ENCODE peak calls at places on chromosomes 5 and 9, in five cellular contexts. M is stomach, K is vagina, J is heart left ventricle, W is body of pancreas. G is an unnamed sample.

GRCh38 chr5:11468334-11469039 is 435.8 kb downstream of the CTNND2 start:
- DNase-seq in M (no peak), K (no peak), J (no peak), W (no peak), G (no peak)

GRCh38 chr5:151670074-151670686 is 16.5 kb downstream of the SPARC start:
- DNase-seq in M (no peak), K (no peak), J (no peak), W (no peak), G (peak)

GRCh38 chr5:122694884-122695283 is 80.0 kb upstream of the SNX2 start:
- DNase-seq in M (no peak), K (no peak), J (no peak), W (no peak), G (no peak)

GRCh38 chr9:68690088-68690487 is 15.0 kb upstream of the PIP5K1B start:
- DNase-seq in M (peak), K (no peak), J (peak), W (peak), G (peak)

GRCh38 chr5:104429911-104430310 is 867.3 kb upstream of the NUDT12 start:
- DNase-seq in M (no peak), K (no peak), J (no peak), W (no peak), G (no peak)

GRCh38 chr5:33153891-33154290 is 286.9 kb upstream of the TARS1 start:
- DNase-seq in M (no peak), K (no peak), J (no peak), W (no peak), G (no peak)

GRCh38 chr9:135833864-135834263 is 73.5 kb downstream of the CAMSAP1 start:
- DNase-seq in M (no peak), K (no peak), J (no peak), W (no peak), G (no peak)

GRCh38 chr5:6342689-6343315 is 35.5 kb downstream of the MED10 start:
- DNase-seq in M (no peak), K (no peak), J (no peak), W (no peak), G (no peak)

GRCh38 chr5:143887302-143887638 is 75.3 kb downstream of the HMHB1 start:
- DNase-seq in M (no peak), K (no peak), J (peak), W (peak), G (no peak)

GRCh38 chr5:67010684-67011409 is 185.8 kb downstream of the CD180 start:
- DNase-seq in M (no peak), K (no peak), J (peak), W (no peak), G (peak)

GRCh38 chr5:141825836-141826560 is 52.2 kb downstream of the PCDH1 start:
- DNase-seq in M (no peak), K (no peak), J (no peak), W (no peak), G (no peak)

GRCh38 chr9:87850405-87850804 is 32.3 kb upstream of the SPATA31E1 start:
- DNase-seq in M (no peak), K (no peak), J (no peak), W (no peak), G (no peak)

GRCh38 chr5:52895572-52896296 is 93.4 kb upstream of the ITGA2 start:
- DNase-seq in M (no peak), K (no peak), J (no peak), W (no peak), G (no peak)

GRCh38 chr5:101678494-101679193 is 617.4 kb downstream of the SLCO4C1 start:
- DNase-seq in M (peak), K (no peak), J (no peak), W (peak), G (peak)

GRCh38 chr9:112248722-112249121 is 73.6 kb upstream of the SUSD1 start:
- DNase-seq in M (no peak), K (no peak), J (no peak), W (no peak), G (no peak)

GRCh38 chr9:112247090-112247489 is 72.0 kb upstream of the SUSD1 start:
- DNase-seq in M (no peak), K (no peak), J (no peak), W (no peak), G (no peak)

GRCh38 chr9:112245126-112245525 is 70.0 kb upstream of the SUSD1 start:
- DNase-seq in M (no peak), K (no peak), J (no peak), W (no peak), G (no peak)

GRCh38 chr9:112252194-112252593 is 77.1 kb upstream of the SUSD1 start:
- DNase-seq in M (no peak), K (no peak), J (no peak), W (no peak), G (no peak)

DNA sequence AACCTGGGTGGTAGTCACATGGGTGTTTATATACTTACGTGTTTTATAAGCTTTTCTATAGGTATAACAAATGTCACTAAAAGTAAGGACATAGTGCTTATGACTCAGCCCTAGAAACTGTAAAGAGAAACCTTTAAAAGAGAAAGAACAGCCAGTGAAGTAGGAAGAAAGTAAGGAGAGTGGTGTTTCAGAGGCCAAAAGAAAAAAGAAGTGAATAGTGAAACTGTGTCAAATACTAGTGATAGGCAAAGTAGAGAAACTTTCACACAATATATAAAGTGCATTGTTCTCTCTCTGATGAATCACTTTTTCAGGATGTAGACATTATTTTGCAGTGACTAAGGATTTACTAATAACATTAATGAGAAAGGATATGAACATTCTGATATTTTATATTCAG is 74.2 kb upstream of the SUSD1 start:
- DNase-seq in M (no peak), K (no peak), J (no peak), W (no peak), G (no peak)
- H3K4me3 ChIP-seq in M (no peak), K (no peak), J (no peak), W (no peak), G (no peak)

DNA sequence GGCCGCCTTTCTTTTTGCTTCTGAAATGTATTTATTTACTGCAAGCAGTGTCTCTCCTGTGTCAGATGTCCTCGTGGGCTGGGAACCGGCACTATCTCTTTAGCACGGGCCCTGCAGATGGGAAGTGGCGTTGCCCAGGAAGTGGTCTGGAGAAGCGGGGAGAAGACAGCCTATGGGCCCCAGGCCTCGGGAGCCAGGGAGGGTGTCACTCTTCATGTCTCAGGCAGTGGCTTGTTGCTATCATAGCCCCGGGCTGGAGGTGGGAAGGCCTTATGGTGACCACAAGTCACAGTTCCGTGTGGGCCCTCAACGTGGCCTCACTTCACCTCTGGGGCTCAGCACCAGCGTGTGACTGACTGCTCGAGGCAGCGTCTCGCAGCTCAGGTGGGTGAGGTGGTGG is 41.4 kb downstream of the SYK start:
- DNase-seq in M (no peak), K (no peak), J (no peak), W (no peak), G (no peak)
- H3K27ac ChIP-seq in M (no peak), K (no peak), J (no peak), W (no peak), G (no peak)

GRCh38 chr5:172660974-172661373 is 19.9 kb downstream of the NEURL1B start:
- DNase-seq in M (no peak), K (no peak), J (no peak), W (no peak), G (no peak)

GRCh38 chr5:172658391-172658790 is 17.3 kb downstream of the NEURL1B start:
- DNase-seq in M (no peak), K (no peak), J (no peak), W (no peak), G (no peak)

GRCh38 chr5:172659909-172660628 is 19.0 kb downstream of the NEURL1B start:
- DNase-seq in M (peak), K (no peak), J (peak), W (peak), G (peak)

GRCh38 chr5:172658869-172659513 is 17.9 kb downstream of the NEURL1B start:
- DNase-seq in M (peak), K (no peak), J (peak), W (peak), G (peak)

DNA sequence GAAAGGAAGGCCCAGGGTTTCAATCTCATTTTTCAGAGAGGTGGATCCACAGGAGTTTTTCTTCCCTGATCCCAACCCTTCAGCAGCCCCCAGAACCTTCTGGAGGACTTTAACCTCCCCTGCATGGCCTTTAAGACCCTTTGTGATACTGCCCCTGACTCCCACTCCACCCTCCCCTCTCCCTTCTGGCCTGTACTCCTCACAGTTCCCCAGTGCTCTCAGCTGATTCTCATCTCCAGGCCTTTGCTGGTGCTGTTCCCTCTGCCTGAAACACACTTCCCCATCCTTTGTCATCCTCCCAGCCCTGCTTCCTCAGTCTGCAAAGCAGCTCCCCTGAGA is 18.5 kb downstream of the NEURL1B start:
- DNase-seq in M (no peak), K (no peak), J (no peak), W (no peak), G (no peak)
- TF ChIP-seq POLR2A in M (no peak), K (no peak), J (no peak), W (no peak), G (no peak)

DNA sequence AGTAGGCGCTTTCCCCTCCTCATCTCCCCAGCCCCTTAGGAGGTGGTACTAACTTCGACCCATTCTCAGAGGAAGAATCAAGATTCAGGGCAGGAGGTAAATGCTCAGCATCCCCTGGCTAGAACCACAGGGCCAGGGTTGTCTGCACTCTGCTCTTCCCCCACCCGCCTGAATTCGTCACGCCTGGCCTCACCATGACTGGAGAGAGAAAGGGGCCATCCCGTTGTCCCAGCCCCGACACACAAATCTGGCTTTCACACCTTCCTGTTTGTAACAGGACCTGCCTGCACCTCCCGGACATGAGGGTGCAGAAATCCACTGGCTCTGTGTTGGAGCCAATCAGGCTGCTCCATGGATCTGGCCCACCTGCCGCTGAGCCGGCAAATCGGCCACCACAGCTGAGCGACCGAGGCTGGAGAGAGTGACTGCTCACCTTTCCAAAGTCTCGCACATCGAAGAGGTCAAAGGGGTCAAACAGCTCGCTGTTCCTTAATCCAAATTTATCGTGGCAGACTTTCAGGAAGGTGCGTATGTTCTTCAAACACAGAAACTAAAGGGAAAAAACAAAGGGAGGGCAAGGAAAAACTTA is 53.4 kb downstream of the VAV2 start:
- DNase-seq in M (no peak), K (no peak), J (no peak), W (no peak), G (no peak)
- H3K4me3 ChIP-seq in M (no peak), K (no peak), J (no peak), W (no peak), G (no peak)

G was measured in testis.